ENCODE peak calls at places on chromosomes 4 and X, in five cellular contexts. X is mesenteric fat pad, B is posterior cingulate gyrus, T is endothelial cell of umbilical vein, S is head of caudate nucleus. P is an unnamed sample.

GRCh38 chr4:73883306-73883705 is 14.1 kb downstream of the CXCL1 start:
- DNase-seq in X (no peak), B (no peak), T (peak), S (no peak), P (no peak)

GRCh38 chr4:25536577-25537325 is 118.9 kb upstream of the SLC34A2 start:
- DNase-seq in X (no peak), B (no peak), T (no peak), S (no peak), P (no peak)

GRCh38 chr4:177001271-177002175 is 208.8 kb upstream of the VEGFC start:
- DNase-seq in X (no peak), B (no peak), T (no peak), S (no peak), P (no peak)

GRCh38 chr4:139857021-139857420 is 191.4 kb downstream of the MGST2 start:
- DNase-seq in X (no peak), B (no peak), T (peak), S (no peak), P (no peak)

GRCh38 chr4:90852232-90852631 is 725.0 kb downstream of the CCSER1 start:
- DNase-seq in X (no peak), B (peak), T (no peak), S (peak), P (no peak)

GRCh38 chr4:8840816-8841455 is 30.7 kb downstream of the HMX1 start:
- DNase-seq in X (peak), B (no peak), T (no peak), S (no peak), P (no peak)

GRCh38 chr4:69470561-69470960 is 25.1 kb downstream of the UGT2B4 start:
- DNase-seq in X (no peak), B (no peak), T (no peak), S (no peak), P (no peak)

GRCh38 chr4:4477796-4478195 is 64.1 kb downstream of the STX18 start:
- DNase-seq in X (no peak), B (no peak), T (no peak), S (no peak), P (no peak)

GRCh38 chr4:168183717-168184571 is 91.6 kb downstream of the ANXA10 start:
- DNase-seq in X (no peak), B (no peak), T (peak), S (no peak), P (no peak)

GRCh38 chr4:185713272-185713671 is 98.7 kb downstream of the SORBS2 start:
- DNase-seq in X (no peak), B (no peak), T (peak), S (no peak), P (no peak)

GRCh38 chrX:108224218-108224617 is 132.6 kb downstream of the ATG4A start:
- DNase-seq in X (no peak), B (no peak), T (no peak), S (no peak), P (no peak)

GRCh38 chrX:46318551-46318950 is 226.7 kb downstream of the ZNF674 start:
- DNase-seq in X (no peak), B (no peak), T (no peak), S (no peak), P (no peak)

GRCh38 chrX:52359614-52360232 is 9.1 kb upstream of the XAGE2 start:
- DNase-seq in X (no peak), B (no peak), T (no peak), S (no peak), P (no peak)

GRCh38 chr4:24057915-24058559 is 168.2 kb upstream of the PPARGC1A start:
- DNase-seq in X (no peak), B (no peak), T (no peak), S (no peak), P (no peak)

GRCh38 chr4:158805628-158806471 is 37.0 kb downstream of the FNIP2 start:
- DNase-seq in X (no peak), B (no peak), T (no peak), S (no peak), P (no peak)

GRCh38 chr4:36348403-36348938 is 67.1 kb downstream of the DTHD1 start:
- DNase-seq in X (no peak), B (no peak), T (no peak), S (no peak), P (no peak)

GRCh38 chr4:141884070-141884469 is 247.7 kb downstream of the IL15 start:
- DNase-seq in X (no peak), B (no peak), T (no peak), S (no peak), P (no peak)

GRCh38 chr4:121736735-121737351 is 28.1 kb downstream of the SMIM43 start:
- DNase-seq in X (no peak), B (no peak), T (peak), S (no peak), P (no peak)

GRCh38 chr4:117324851-117325491 is 239.6 kb upstream of the TRAM1L1 start:
- DNase-seq in X (no peak), B (no peak), T (no peak), S (no peak), P (no peak)

GRCh38 chr4:1360423-1361283 is 13.6 kb downstream of the UVSSA start:
- DNase-seq in X (no peak), B (no peak), T (no peak), S (no peak), P (no peak)

GRCh38 chr4:87910795-87911194 is 64.7 kb upstream of the SPP1 start:
- DNase-seq in X (no peak), B (no peak), T (no peak), S (no peak), P (no peak)

GRCh38 chrX:119971184-119971583 is 27.6 kb upstream of the NKAP start:
- DNase-seq in X (no peak), B (no peak), T (no peak), S (no peak), P (no peak)

GRCh38 chrX:97065973-97066372 is 182.3 kb downstream of the RPA4 start:
- DNase-seq in X (no peak), B (no peak), T (no peak), S (no peak), P (no peak)

GRCh38 chr4:15990570-15991285 is 27.8 kb upstream of the FGFBP2 start:
- DNase-seq in X (no peak), B (no peak), T (no peak), S (peak), P (no peak)

GRCh38 chr4:33961751-33962150 is 2282.6 kb downstream of the ARAP2 start:
- DNase-seq in X (no peak), B (no peak), T (no peak), S (no peak), P (no peak)

GRCh38 chr4:25535278-25535677 is 120.4 kb upstream of the SLC34A2 start:
- DNase-seq in X (no peak), B (no peak), T (no peak), S (no peak), P (no peak)

GRCh38 chr4:115370012-115370411 is 256.6 kb upstream of the NDST4 start:
- DNase-seq in X (no peak), B (no peak), T (no peak), S (no peak), P (no peak)

GRCh38 chrX:7263961-7264360 is 116.0 kb upstream of the PUDP start:
- DNase-seq in X (no peak), B (no peak), T (no peak), S (no peak), P (no peak)

GRCh38 chr4:147481577-147482109 is 746 bp downstream of the EDNRA start:
- DNase-seq in X (no peak), B (no peak), T (no peak), S (no peak), P (no peak)